ENCODE peak calls at places on chromosomes 1 and 21, in ten cellular contexts. U is G401; G is KBM-7; B is stimulated activated CD4-positive, alpha-beta T cell treated with anti-CD3 and anti-CD28 coated beads, Interleukin-4, amount 100 ng/mL, for 48 hours; H is amniotic stem cell; L is GM04504; F is renal cortical epithelial cell; N is pancreas; W is neuronal stem cell; R is MM.1S. Y is an unnamed sample.

GRCh38 chr21:41768371-41769042 is 1.7 kb upstream of the RIPK4 start:
- DNase-seq in U (no peak), G (peak), B (no peak), H (peak), L (peak), F (peak), N (peak), W (no peak), R (no peak), Y (peak)

GRCh38 chr1:20931930-20932436 is 144.9 kb upstream of the HP1BP3 start:
- DNase-seq in U (no peak), G (no peak), B (no peak), H (no peak), L (no peak), F (no peak), N (no peak), W (no peak), R (no peak), Y (no peak)

GRCh38 chr1:3319874-3320245 is 134.6 kb upstream of the ARHGEF16 start:
- DNase-seq in U (peak), G (peak), B (peak), H (no peak), L (peak), F (peak), N (no peak), W (peak), R (peak), Y (peak)

GRCh38 chr1:48472747-48473146 is 743 bp upstream of the SPATA6 start:
- DNase-seq in U (no peak), G (no peak), B (no peak), H (no peak), L (no peak), F (no peak), N (no peak), W (no peak), R (no peak), Y (no peak)

GRCh38 chr21:28142692-28143091 is 850.0 kb downstream of the LTN1 start:
- DNase-seq in U (no peak), G (peak), B (no peak), H (peak), L (peak), F (peak), N (no peak), W (no peak), R (no peak), Y (peak)

GRCh38 chr1:28259935-28260802 is 851 bp downstream of the SESN2 start:
- DNase-seq in U (peak), G (peak), B (no peak), H (peak), L (peak), F (peak), N (peak), W (peak), R (peak), Y (peak)

GRCh38 chr1:92795166-92795565 is 10.3 kb upstream of the EVI5 start:
- DNase-seq in U (no peak), G (no peak), B (no peak), H (peak), L (no peak), F (no peak), N (no peak), W (no peak), R (no peak), Y (no peak)

GRCh38 chr1:150530491-150531159 is 15.1 kb downstream of the FALEC start:
- DNase-seq in U (no peak), G (no peak), B (no peak), H (no peak), L (no peak), F (no peak), N (no peak), W (no peak), R (no peak), Y (no peak)

GRCh38 chr21:36534656-36535055 is 54.7 kb upstream of the CLDN14 start:
- DNase-seq in U (no peak), G (no peak), B (no peak), H (no peak), L (no peak), F (no peak), N (no peak), W (no peak), R (no peak), Y (no peak)

GRCh38 chr1:11719313-11720032 is 16.5 kb upstream of the AGTRAP start:
- DNase-seq in U (peak), G (peak), B (peak), H (no peak), L (no peak), F (peak), N (peak), W (peak), R (peak), Y (peak)

Y was measured in bronchial epithelial cell.